ENCODE peak calls at places on chromosomes 11 and 22, in eight cellular contexts. E is foreskin fibroblast; F is psoas muscle; V is lower lobe of right lung; Y is CD4-positive, alpha-beta memory T cell; I is mucosa of descending colon; Q is GM12865; L is tibial artery. R is an unnamed sample.
A peak's percentile ranks its signal among the peaks of the same experiment; 100 is the strongest.

GRCh38 chr11:67615455-67616430 is 9.0 kb downstream of the NDUFV1 start:
- DNase-seq in I (peak; percentile 51), E (peak; percentile 42), Q (peak; percentile 64), L (no peak), F (peak; percentile 47), V (peak; percentile 65), Y (peak; percentile 43), R (peak; percentile 45)

GRCh38 chr11:78922886-78923625 is 348.4 kb upstream of the NARS2 start:
- DNase-seq in L (no peak), E (no peak), I (no peak), Y (no peak), V (no peak), F (no peak), Q (no peak), R (no peak)

GRCh38 chr11:72014761-72015320 is 16.1 kb downstream of the IL18BP start:
- DNase-seq in V (no peak), E (no peak), F (no peak), Y (no peak), I (no peak), L (no peak), Q (no peak), R (no peak)

GRCh38 chr22:43862074-43862881 is at the start of gene SULT4A1:
- DNase-seq in F (no peak), Q (no peak), Y (no peak), V (no peak), E (peak; percentile 79), I (peak; percentile 34), L (no peak), R (no peak)

GRCh38 chr11:69662021-69662698 is 13.0 kb downstream of the LTO1 start:
- DNase-seq in I (peak; percentile 25), E (no peak), L (peak; percentile 62), V (peak; percentile 18), Q (no peak), Y (no peak), F (peak; percentile 60), R (no peak)

GRCh38 chr11:78094250-78094649 is 14.6 kb upstream of the NDUFC2 start:
- DNase-seq in L (no peak), Q (peak; percentile 38), I (no peak), V (no peak), E (no peak), Y (no peak), F (no peak), R (no peak)

GRCh38 chr11:59658036-59658435 is 10.8 kb downstream of the PATL1 start:
- DNase-seq in I (no peak), L (no peak), Q (no peak), Y (no peak), F (no peak), E (no peak), V (no peak), R (no peak)

GRCh38 chr11:122595246-122595645 is 60.3 kb upstream of the UBASH3B start:
- DNase-seq in F (no peak), L (no peak), I (no peak), Q (no peak), V (no peak), E (no peak), Y (no peak), R (no peak)

GRCh38 chr11:66868726-66869291 is 11.9 kb downstream of the LRFN4 start:
- DNase-seq in E (no peak), V (peak; percentile 85), L (no peak), I (peak; percentile 85), F (no peak), Q (peak; percentile 86), Y (peak; percentile 72), R (peak; percentile 63)

GRCh38 chr11:43842021-43842420 is 38.6 kb upstream of the ALKBH3 start:
- DNase-seq in I (no peak), V (no peak), E (no peak), Q (no peak), L (no peak), Y (no peak), F (no peak), R (no peak)

GRCh38 chr11:43941257-43941879 is 1.1 kb upstream of the C11orf96 start:
- DNase-seq in Q (no peak), I (no peak), E (no peak), Y (no peak), F (no peak), V (no peak), L (no peak), R (no peak)

GRCh38 chr11:13343931-13344717 is 66.5 kb downstream of the BMAL1 start:
- DNase-seq in Q (peak; percentile 82), I (no peak), F (peak; percentile 45), E (peak; percentile 86), V (no peak), Y (peak; percentile 67), L (peak; percentile 79), R (peak; percentile 69)

GRCh38 chr11:116866774-116867455 is 29.5 kb upstream of the APOA1 start:
- DNase-seq in L (no peak), I (no peak), V (no peak), Y (no peak), F (no peak), E (peak; percentile 54), Q (no peak), R (no peak)

GRCh38 chr11:59669611-59670009 is 773 bp upstream of the PATL1 start:
- DNase-seq in F (peak; percentile 29), Y (no peak), L (peak; percentile 73), Q (no peak), V (peak; percentile 67), E (peak; percentile 76), I (peak; percentile 69), R (no peak)

GRCh38 chr22:50483556-50483955 is 2.2 kb downstream of the ADM2 start:
- DNase-seq in E (no peak), F (no peak), I (peak; percentile 55), Y (no peak), V (no peak), Q (no peak), L (no peak), R (no peak)

GRCh38 chr22:50481440-50482106 is at the start of gene ADM2:
- DNase-seq in V (peak; percentile 70), Y (peak; percentile 57), E (peak; percentile 62), I (peak; percentile 74), L (no peak), F (no peak), Q (no peak), R (no peak)

GRCh38 chr22:50481045-50481439 is 301 bp upstream of the ADM2 start:
- DNase-seq in L (no peak), I (no peak), Q (no peak), Y (no peak), F (no peak), V (peak; percentile 50), E (no peak), R (no peak)

GRCh38 chr22:50483106-50483505 is 1.8 kb downstream of the ADM2 start:
- DNase-seq in Q (no peak), L (no peak), Y (no peak), F (no peak), I (peak; percentile 36), E (no peak), V (no peak), R (no peak)

GRCh38 chr22:50482107-50483074 is 1.0 kb downstream of the ADM2 start:
- DNase-seq in Y (no peak), E (no peak), I (peak; percentile 58), Q (no peak), V (no peak), F (no peak), L (no peak), R (no peak)
- H3K4me3 ChIP-seq in Y (peak overlapping the region; percentile 35), E (peak overlapping the region; percentile 66), I (no peak overlapping the region), Q (peak overlapping the region; percentile 41), V (peak overlapping the region; percentile 61), F (peak overlapping the region; percentile 56), L (no peak overlapping the region), R (peak overlapping the region; percentile 47)

GRCh38 chr11:134835561-134835960 is 423.5 kb upstream of the B3GAT1 start:
- DNase-seq in I (no peak), Y (no peak), V (no peak), F (no peak), L (no peak), Q (no peak), E (no peak), R (no peak)
- H3K4me3 ChIP-seq in I (no peak overlapping the region), Y (no peak overlapping the region), V (no peak overlapping the region), F (no peak overlapping the region), L (no peak overlapping the region), Q (no peak overlapping the region), E (no peak overlapping the region), R (no peak overlapping the region)

DNA sequence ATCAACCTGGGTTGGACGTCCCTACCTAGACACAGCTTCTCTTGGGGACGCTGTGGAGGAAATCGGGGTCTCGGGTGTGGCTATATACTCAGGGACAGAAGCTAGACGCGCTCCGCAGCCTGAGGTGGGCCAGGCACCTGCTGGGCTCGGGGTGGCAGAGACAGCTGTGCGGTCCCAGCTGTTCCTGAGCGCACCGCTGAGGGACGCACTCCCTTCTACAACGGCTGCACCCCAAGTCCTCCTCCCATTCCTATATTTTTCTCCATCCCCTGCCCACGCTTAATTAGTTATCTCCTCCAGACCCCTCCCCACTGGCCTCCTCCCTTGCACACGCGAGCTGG is 188 bp upstream of the MTNR1B start:
- DNase-seq in F (no peak), L (no peak), E (no peak), Q (no peak), V (no peak), Y (no peak), I (no peak), R (no peak)
- H3K4me3 ChIP-seq in F (no peak overlapping the region), L (no peak overlapping the region), E (no peak overlapping the region), Q (no peak overlapping the region), V (no peak overlapping the region), Y (no peak overlapping the region), I (no peak overlapping the region), R (no peak overlapping the region)

GRCh38 chr22:31497148-31497938 is 1.0 kb downstream of the SFI1 start:
- DNase-seq in V (no peak), F (no peak), E (no peak), Q (peak; percentile 52), Y (peak; percentile 72), I (no peak), L (no peak), R (peak; percentile 72)

GRCh38 chr22:31492151-31492550 is 2.5 kb upstream of the EIF4ENIF1 start:
- DNase-seq in Q (no peak), Y (no peak), I (no peak), L (no peak), F (no peak), E (no peak), V (no peak), R (no peak)

GRCh38 chr22:31496735-31497146 is 405 bp downstream of the SFI1 start:
- DNase-seq in I (peak; percentile 80), Y (no peak), F (peak; percentile 33), E (peak; percentile 46), Q (no peak), L (peak; percentile 68), V (peak; percentile 64), R (peak; percentile 5)

GRCh38 chr22:31495343-31495742 is 993 bp upstream of the SFI1 start:
- DNase-seq in Q (peak; percentile 15), V (no peak), Y (no peak), E (no peak), F (no peak), L (no peak), I (no peak), R (no peak)

DNA sequence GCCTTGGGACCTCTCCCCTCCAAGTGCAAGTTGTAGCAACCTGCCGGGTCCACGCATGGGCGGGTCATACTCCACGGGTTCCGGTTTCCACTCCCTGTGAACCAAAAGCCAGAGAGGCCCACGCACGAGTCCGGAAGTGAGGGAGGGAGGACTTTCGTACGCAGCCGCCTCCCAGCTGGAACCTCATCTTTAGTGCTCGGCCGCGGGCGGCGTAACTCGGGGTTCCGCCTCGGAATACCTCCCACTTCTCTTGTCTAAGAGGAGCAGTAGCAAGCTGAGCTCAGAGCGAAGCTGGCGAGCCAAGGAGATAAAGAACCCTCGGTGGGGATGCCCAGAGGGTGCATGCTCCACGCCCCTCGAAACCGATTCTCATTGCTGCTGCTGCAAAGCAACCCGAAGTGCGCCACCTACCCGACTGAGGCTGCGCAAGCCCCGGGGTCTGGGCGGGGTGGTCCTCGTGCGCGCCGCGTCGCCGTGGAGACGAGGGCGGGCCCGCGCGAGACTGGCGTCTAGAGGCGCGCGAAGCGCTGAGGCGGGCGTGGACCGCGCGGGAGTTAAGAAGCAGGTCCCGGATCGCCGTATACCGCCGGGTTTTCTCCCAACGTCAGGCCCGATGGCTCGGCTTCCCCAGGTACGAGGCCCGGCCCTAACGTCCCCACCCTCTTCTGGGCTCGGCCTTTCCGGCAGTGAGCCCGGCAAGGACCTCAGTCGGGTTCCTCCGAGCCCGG is at the start of gene SFI1:
- DNase-seq in L (peak; percentile 94), Q (peak; percentile 98), I (peak; percentile 96), V (peak; percentile 95), E (peak; percentile 97), Y (peak; percentile 96), F (peak; percentile 92), R (peak; percentile 90)
- H3K4me3 ChIP-seq in L (peak within 1 kb of the TSS; percentile 71), Q (peak within 1 kb of the TSS; percentile 95), I (peak within 1 kb of the TSS; percentile 49), V (peak within 1 kb of the TSS; percentile 89), E (peak within 1 kb of the TSS; percentile 96), Y (peak within 1 kb of the TSS; percentile 93), F (peak within 1 kb of the TSS; percentile 91), R (peak within 1 kb of the TSS; percentile 90)